ENCODE peak calls at places on chromosomes 1 and 21, in seven cellular contexts. F is iris pigment epithelial cell; K is tibial artery; P is stomach; Y is IMR-90; O is fibroblast of the aortic adventitia; U is activated CD4-positive, alpha-beta T cell treated with anti-CD3 and anti-CD28 coated beads, Interleukin-2, amount 50 U/mL, for 48 hours. S is an unnamed sample.

GRCh38 chr1:68973459-68974244 is 476.8 kb upstream of the DEPDC1 start:
- DNase-seq in Y (peak), K (no peak), F (peak), O (peak), P (no peak), U (no peak), S (no peak)

GRCh38 chr1:27382950-27383627 is at the start of gene CD164L2:
- DNase-seq in Y (no peak), F (no peak), U (peak), K (no peak), O (no peak), P (peak), S (no peak)

GRCh38 chr1:55400560-55400959 is 185.4 kb upstream of the USP24 start:
- DNase-seq in Y (no peak), K (no peak), P (no peak), U (no peak), O (peak), F (no peak), S (no peak)

GRCh38 chr1:114455102-114455785 is 55.8 kb downstream of the TRIM33 start:
- DNase-seq in K (no peak), U (no peak), O (no peak), F (peak), P (no peak), Y (peak), S (no peak)

GRCh38 chr1:109983380-109984189 is 980 bp upstream of the AHCYL1 start:
- DNase-seq in P (no peak), F (no peak), U (no peak), Y (no peak), O (peak), K (no peak), S (no peak)

GRCh38 chr1:53593758-53594380 is 134.7 kb downstream of the DMRTB1 start:
- DNase-seq in P (peak), K (peak), F (no peak), O (no peak), U (no peak), Y (no peak), S (no peak)

GRCh38 chr1:231606712-231607111 is 19.9 kb upstream of the DISC1 start:
- DNase-seq in K (no peak), Y (peak), U (no peak), P (no peak), F (peak), O (peak), S (no peak)

GRCh38 chr1:167262820-167263219 is 42.1 kb downstream of the POU2F1 start:
- DNase-seq in K (no peak), F (no peak), O (no peak), Y (no peak), U (no peak), P (no peak), S (no peak)

GRCh38 chr1:23524716-23525401 is 6.2 kb downstream of the E2F2 start:
- DNase-seq in Y (no peak), U (peak), K (no peak), F (no peak), O (no peak), P (peak), S (no peak)

GRCh38 chr1:20076223-20076622 is 6.2 kb downstream of the PLA2G5 start:
- DNase-seq in F (no peak), Y (no peak), P (no peak), O (no peak), U (no peak), K (no peak), S (no peak)

GRCh38 chr21:33685613-33686197 is 43.4 kb downstream of the ITSN1 start:
- DNase-seq in F (peak), O (peak), P (no peak), K (no peak), U (no peak), Y (peak), S (no peak)

GRCh38 chr1:43463461-43463860 is 9.7 kb upstream of the HYI start:
- DNase-seq in K (no peak), F (peak), O (peak), Y (peak), U (no peak), P (no peak), S (no peak)

GRCh38 chr1:117135329-117135728 is 13.8 kb upstream of the TRIM45 start:
- DNase-seq in U (no peak), O (no peak), F (no peak), Y (no peak), K (no peak), P (no peak), S (no peak)

GRCh38 chr1:22131875-22132486 is 10.9 kb downstream of the WNT4 start:
- DNase-seq in P (peak), K (no peak), U (peak), O (no peak), Y (no peak), F (no peak), S (no peak)

GRCh38 chr1:56424744-56425493 is 154.4 kb downstream of the PLPP3 start:
- DNase-seq in U (no peak), O (peak), F (peak), K (peak), Y (peak), P (peak), S (peak)

GRCh38 chr1:39046811-39047210 is 20.7 kb downstream of the NDUFS5 start:
- DNase-seq in O (peak), P (no peak), F (peak), Y (no peak), U (no peak), K (peak), S (no peak)

GRCh38 chr1:9451086-9451485 is 88.2 kb upstream of the SLC25A33 start:
- DNase-seq in O (no peak), Y (no peak), U (no peak), P (no peak), K (no peak), F (no peak), S (no peak)

GRCh38 chr1:53821380-53821779 is 16.7 kb downstream of the NDC1 start:
- DNase-seq in Y (no peak), P (no peak), O (no peak), U (no peak), F (no peak), K (no peak), S (no peak)

GRCh38 chr1:3717715-3718601 is 34.3 kb upstream of the CCDC27 start:
- DNase-seq in F (no peak), K (no peak), P (no peak), O (no peak), U (peak), Y (no peak), S (no peak)

GRCh38 chr1:188615321-188615720 is 1786.6 kb downstream of the PLA2G4A start:
- DNase-seq in P (no peak), U (no peak), O (peak), F (peak), Y (peak), K (no peak), S (no peak)

GRCh38 chr21:25872271-25872670 is 137.5 kb downstream of the GABPA start:
- DNase-seq in F (no peak), Y (no peak), O (no peak), K (no peak), P (no peak), U (no peak), S (no peak)

GRCh38 chr1:4173731-4174130 is 273.7 kb upstream of the C1orf174 start:
- DNase-seq in Y (no peak), P (no peak), U (no peak), K (peak), F (no peak), O (no peak), S (no peak)

GRCh38 chr1:10663668-10664035 is 132.8 kb downstream of the CASZ1 start:
- DNase-seq in Y (peak), U (no peak), F (no peak), O (no peak), K (peak), P (peak), S (no peak)

GRCh38 chr1:183942933-183943693 is 94.4 kb downstream of the COLGALT2 start:
- DNase-seq in U (no peak), O (peak), K (no peak), F (peak), P (no peak), Y (peak), S (no peak)

GRCh38 chr1:22254756-22255155 is 111.9 kb upstream of the WNT4 start:
- DNase-seq in O (no peak), K (no peak), P (no peak), Y (no peak), F (no peak), U (no peak), S (no peak)

GRCh38 chr1:20342294-20343148 is 51.8 kb downstream of the VWA5B1 start:
- DNase-seq in P (no peak), Y (no peak), U (no peak), F (no peak), K (no peak), O (no peak), S (no peak)

S was measured in CD14-positive monocyte.